ENCODE peak calls at places on chromosomes 7 and 10, in four cellular contexts. One of them, this sample, is unnamed.

GRCh38 chr10:4677296-4678021 is 148.5 kb upstream of the AKR1E2 start:
- DNase-seq in CD8-positive, alpha-beta memory T cell: no peak
- DNase-seq in lower lobe of right lung: no peak
- DNase-seq in HCT116: no peak
- DNase-seq in this sample: no peak

GRCh38 chr10:94983555-94983954 is 45.1 kb downstream of the CYP2C9 start:
- DNase-seq in CD8-positive, alpha-beta memory T cell: no peak
- DNase-seq in lower lobe of right lung: no peak
- DNase-seq in HCT116: no peak
- DNase-seq in this sample: no peak

GRCh38 chr7:142300689-142301088 is 42.8 kb upstream of the PRSS58 start:
- DNase-seq in CD8-positive, alpha-beta memory T cell: peak; percentile 27
- DNase-seq in lower lobe of right lung: no peak
- DNase-seq in HCT116: peak; percentile 28
- DNase-seq in this sample: peak; percentile 23

GRCh38 chr10:102628451-102628911 is 15.8 kb upstream of the TRIM8 start:
- DNase-seq in CD8-positive, alpha-beta memory T cell: no peak
- DNase-seq in lower lobe of right lung: peak; percentile 69
- DNase-seq in HCT116: no peak
- DNase-seq in this sample: no peak

GRCh38 chr10:128150045-128150493 is 23.8 kb upstream of the MKI67 start:
- DNase-seq in CD8-positive, alpha-beta memory T cell: peak; percentile 81
- DNase-seq in lower lobe of right lung: peak; percentile 78
- DNase-seq in HCT116: peak; percentile 53
- DNase-seq in this sample: peak; percentile 82

GRCh38 chr10:109952526-109952925 is 29.2 kb upstream of the XPNPEP1 start:
- DNase-seq in CD8-positive, alpha-beta memory T cell: no peak
- DNase-seq in lower lobe of right lung: no peak
- DNase-seq in HCT116: no peak
- DNase-seq in this sample: no peak

GRCh38 chr10:24118246-24118645 is 90.7 kb upstream of the KIAA1217 start:
- DNase-seq in CD8-positive, alpha-beta memory T cell: no peak
- DNase-seq in lower lobe of right lung: no peak
- DNase-seq in HCT116: no peak
- DNase-seq in this sample: no peak

GRCh38 chr7:47327306-47327697 is 254.6 kb downstream of the TNS3 start:
- DNase-seq in CD8-positive, alpha-beta memory T cell: no peak
- DNase-seq in lower lobe of right lung: no peak
- DNase-seq in HCT116: no peak
- DNase-seq in this sample: no peak

GRCh38 chr10:126063353-126063791 is 167.0 kb downstream of the FANK1 start:
- DNase-seq in CD8-positive, alpha-beta memory T cell: no peak
- DNase-seq in lower lobe of right lung: no peak
- DNase-seq in HCT116: peak; percentile 19
- DNase-seq in this sample: no peak

GRCh38 chr10:124745678-124746077 is 1.5 kb upstream of the FAM53B start:
- DNase-seq in CD8-positive, alpha-beta memory T cell: peak; percentile 49
- DNase-seq in lower lobe of right lung: no peak
- DNase-seq in HCT116: peak; percentile 56
- DNase-seq in this sample: peak; percentile 69

GRCh38 chr7:121275204-121275603 is 53.6 kb upstream of the WNT16 start:
- DNase-seq in CD8-positive, alpha-beta memory T cell: no peak
- DNase-seq in lower lobe of right lung: no peak
- DNase-seq in HCT116: no peak
- DNase-seq in this sample: no peak

GRCh38 chr10:126225672-126226007 is 162.6 kb downstream of the ADAM12 start:
- DNase-seq in CD8-positive, alpha-beta memory T cell: no peak
- DNase-seq in lower lobe of right lung: no peak
- DNase-seq in HCT116: no peak
- DNase-seq in this sample: no peak

GRCh38 chr10:11397980-11398580 is 213.4 kb downstream of the USP6NL start:
- DNase-seq in CD8-positive, alpha-beta memory T cell: no peak
- DNase-seq in lower lobe of right lung: no peak
- DNase-seq in HCT116: no peak
- DNase-seq in this sample: no peak

GRCh38 chr10:11437391-11438241 is 173.8 kb downstream of the USP6NL start:
- DNase-seq in CD8-positive, alpha-beta memory T cell: no peak
- DNase-seq in lower lobe of right lung: no peak
- DNase-seq in HCT116: no peak
- DNase-seq in this sample: no peak

GRCh38 chr7:95843286-95843685 is 70.9 kb downstream of the DYNC1I1 start:
- DNase-seq in CD8-positive, alpha-beta memory T cell: no peak
- DNase-seq in lower lobe of right lung: no peak
- DNase-seq in HCT116: no peak
- DNase-seq in this sample: no peak

GRCh38 chr7:150631866-150632864 is at the start of gene GIMAP6:
- DNase-seq in CD8-positive, alpha-beta memory T cell: peak; percentile 58
- DNase-seq in lower lobe of right lung: no peak
- DNase-seq in HCT116: no peak
- DNase-seq in this sample: peak; percentile 51

GRCh38 chr7:6022671-6023070 is 8.5 kb upstream of the ANKRD61 start:
- DNase-seq in CD8-positive, alpha-beta memory T cell: no peak
- DNase-seq in lower lobe of right lung: no peak
- DNase-seq in HCT116: no peak
- DNase-seq in this sample: no peak

GRCh38 chr7:25305831-25306230 is 77.5 kb upstream of the NPVF start:
- DNase-seq in CD8-positive, alpha-beta memory T cell: no peak
- DNase-seq in lower lobe of right lung: no peak
- DNase-seq in HCT116: no peak
- DNase-seq in this sample: no peak

GRCh38 chr7:105587899-105588690 is 6.8 kb upstream of the EFCAB10 start:
- DNase-seq in CD8-positive, alpha-beta memory T cell: no peak
- DNase-seq in lower lobe of right lung: no peak
- DNase-seq in HCT116: no peak
- DNase-seq in this sample: no peak

GRCh38 chr10:71031601-71032000 is 143.2 kb upstream of the PCBD1 start:
- DNase-seq in CD8-positive, alpha-beta memory T cell: no peak
- DNase-seq in lower lobe of right lung: no peak
- DNase-seq in HCT116: no peak
- DNase-seq in this sample: no peak

GRCh38 chr10:88848499-88848898 is 3.1 kb downstream of the ANKRD22 start:
- DNase-seq in CD8-positive, alpha-beta memory T cell: no peak
- DNase-seq in lower lobe of right lung: no peak
- DNase-seq in HCT116: peak; percentile 18
- DNase-seq in this sample: no peak

GRCh38 chr10:70594161-70594560 is 8.4 kb downstream of the PRF1 start:
- DNase-seq in CD8-positive, alpha-beta memory T cell: no peak
- DNase-seq in lower lobe of right lung: no peak
- DNase-seq in HCT116: no peak
- DNase-seq in this sample: no peak

GRCh38 chr10:79018591-79019011 is 50.2 kb upstream of the ZMIZ1 start:
- DNase-seq in CD8-positive, alpha-beta memory T cell: no peak
- DNase-seq in lower lobe of right lung: peak; percentile 40
- DNase-seq in HCT116: no peak
- DNase-seq in this sample: no peak

GRCh38 chr7:17342726-17343125 is 44.3 kb downstream of the AHR start:
- DNase-seq in CD8-positive, alpha-beta memory T cell: no peak
- DNase-seq in lower lobe of right lung: no peak
- DNase-seq in HCT116: no peak
- DNase-seq in this sample: no peak

GRCh38 chr10:114715171-114715670 is 57.1 kb upstream of the ABLIM1 start:
- DNase-seq in CD8-positive, alpha-beta memory T cell: no peak
- DNase-seq in lower lobe of right lung: no peak
- DNase-seq in HCT116: no peak
- DNase-seq in this sample: no peak

GRCh38 chr10:114714281-114714741 is 56.2 kb upstream of the ABLIM1 start:
- DNase-seq in CD8-positive, alpha-beta memory T cell: no peak
- DNase-seq in lower lobe of right lung: no peak
- DNase-seq in HCT116: no peak
- DNase-seq in this sample: no peak

GRCh38 chr10:114718386-114718785 is 60.3 kb upstream of the ABLIM1 start:
- DNase-seq in CD8-positive, alpha-beta memory T cell: no peak
- DNase-seq in lower lobe of right lung: no peak
- DNase-seq in HCT116: no peak
- DNase-seq in this sample: no peak

GRCh38 chr10:114719311-114719710 is 61.2 kb upstream of the ABLIM1 start:
- DNase-seq in CD8-positive, alpha-beta memory T cell: no peak
- DNase-seq in lower lobe of right lung: no peak
- DNase-seq in HCT116: no peak
- DNase-seq in this sample: no peak

DNA sequence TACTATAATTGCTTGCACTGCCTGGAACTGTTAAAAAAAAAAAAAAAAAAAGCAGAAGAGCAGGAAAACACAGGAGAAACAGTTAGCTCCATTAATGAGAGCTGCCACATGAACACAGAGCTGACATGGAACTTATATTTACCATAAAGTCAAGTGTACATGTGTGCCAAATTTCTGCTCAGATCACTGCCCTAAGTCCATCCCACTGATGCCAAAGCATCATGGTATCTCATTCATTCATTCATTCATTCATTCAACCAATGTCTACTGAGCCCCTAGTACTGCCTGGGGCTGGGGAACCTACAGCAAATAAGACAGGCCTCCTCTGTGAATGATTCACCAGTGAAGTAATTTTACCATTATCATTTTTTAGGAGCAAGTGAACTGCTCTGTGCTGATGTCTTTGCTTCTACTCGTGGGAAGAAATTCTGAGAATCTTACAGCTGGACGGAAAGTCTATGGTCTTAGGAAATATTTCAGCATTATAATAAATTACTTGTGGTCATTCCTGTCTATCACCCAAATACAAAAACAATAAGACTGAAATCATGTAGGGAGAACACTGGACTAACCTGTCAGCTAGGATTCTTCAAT is 58.8 kb upstream of the ABLIM1 start:
- DNase-seq in CD8-positive, alpha-beta memory T cell: no peak
- DNase-seq in lower lobe of right lung: no peak
- DNase-seq in HCT116: no peak
- DNase-seq in this sample: no peak
- H3K4me3 ChIP-seq in CD8-positive, alpha-beta memory T cell: no peak overlapping the region
- H3K4me3 ChIP-seq in lower lobe of right lung: no peak overlapping the region
- H3K4me3 ChIP-seq in HCT116: no peak overlapping the region
- H3K4me3 ChIP-seq in this sample: no peak overlapping the region

GRCh38 chr10:37826806-37827205 is 30.6 kb downstream of the ZNF248 start:
- DNase-seq in CD8-positive, alpha-beta memory T cell: no peak
- DNase-seq in lower lobe of right lung: no peak
- DNase-seq in HCT116: no peak
- DNase-seq in this sample: no peak

GRCh38 chr10:37831495-37832333 is 25.7 kb downstream of the ZNF248 start:
- DNase-seq in CD8-positive, alpha-beta memory T cell: no peak
- DNase-seq in lower lobe of right lung: no peak
- DNase-seq in HCT116: no peak
- DNase-seq in this sample: no peak
- H3K9me3 ChIP-seq in CD8-positive, alpha-beta memory T cell: peaks cover 42% of the 10 kb centered on the region
- H3K9me3 ChIP-seq in lower lobe of right lung: peaks cover 66% of the 10 kb centered on the region
- H3K9me3 ChIP-seq in HCT116: peaks cover 12% of the 10 kb centered on the region
- H3K9me3 ChIP-seq in this sample: peaks cover 31% of the 10 kb centered on the region

GRCh38 chr7:116871061-116871700 is 8.8 kb downstream of the CAPZA2 start:
- DNase-seq in CD8-positive, alpha-beta memory T cell: no peak
- DNase-seq in lower lobe of right lung: no peak
- DNase-seq in HCT116: no peak
- DNase-seq in this sample: no peak
- H3K4me1 ChIP-seq in CD8-positive, alpha-beta memory T cell: peaks cover 65% of the 10 kb centered on the region
- H3K4me1 ChIP-seq in lower lobe of right lung: peaks cover 95% of the 10 kb centered on the region
- H3K4me1 ChIP-seq in HCT116: no peaks in the 10 kb centered on the region
- H3K4me1 ChIP-seq in this sample: peaks cover 85% of the 10 kb centered on the region

DNA sequence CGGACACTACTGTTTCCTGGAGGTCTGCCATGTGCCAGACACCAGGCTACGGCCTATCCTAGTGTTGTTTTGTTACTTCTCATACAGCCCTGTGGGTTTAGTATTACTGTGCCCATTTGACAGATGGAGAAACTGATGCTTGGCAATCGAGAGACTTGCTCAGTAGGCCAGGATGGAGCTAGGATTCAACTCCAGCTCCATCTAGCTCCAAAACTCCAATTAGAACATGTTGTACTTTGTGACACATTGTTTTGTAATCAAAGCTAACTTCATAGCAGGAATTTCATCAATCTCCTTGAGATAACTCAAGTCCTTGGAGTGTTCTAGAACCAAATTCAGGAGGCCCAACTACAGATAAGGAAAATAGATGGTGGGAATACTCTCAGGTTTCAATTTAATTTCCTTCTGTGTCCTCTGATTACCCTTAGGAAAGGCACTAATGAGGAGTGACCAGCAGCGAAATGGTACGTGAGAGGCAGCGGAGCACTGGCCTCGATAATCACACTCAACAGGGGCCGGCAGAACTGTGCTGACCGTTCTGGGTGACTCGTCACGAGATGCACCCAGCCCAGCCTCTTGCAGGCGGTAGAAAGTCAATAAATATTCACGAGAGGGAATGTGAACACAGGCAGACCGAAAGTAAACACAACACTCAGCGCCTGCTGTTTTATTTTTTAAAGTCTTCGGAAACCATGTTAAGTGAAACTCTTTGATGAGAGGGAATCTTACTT is 269.6 kb upstream of the NEBL start:
- DNase-seq in CD8-positive, alpha-beta memory T cell: no peak
- DNase-seq in lower lobe of right lung: peak; percentile 83
- DNase-seq in HCT116: no peak
- DNase-seq in this sample: no peak
- H3K4me3 ChIP-seq in CD8-positive, alpha-beta memory T cell: no peak overlapping the region
- H3K4me3 ChIP-seq in lower lobe of right lung: peak overlapping the region; percentile 17
- H3K4me3 ChIP-seq in HCT116: no peak overlapping the region
- H3K4me3 ChIP-seq in this sample: no peak overlapping the region

DNA sequence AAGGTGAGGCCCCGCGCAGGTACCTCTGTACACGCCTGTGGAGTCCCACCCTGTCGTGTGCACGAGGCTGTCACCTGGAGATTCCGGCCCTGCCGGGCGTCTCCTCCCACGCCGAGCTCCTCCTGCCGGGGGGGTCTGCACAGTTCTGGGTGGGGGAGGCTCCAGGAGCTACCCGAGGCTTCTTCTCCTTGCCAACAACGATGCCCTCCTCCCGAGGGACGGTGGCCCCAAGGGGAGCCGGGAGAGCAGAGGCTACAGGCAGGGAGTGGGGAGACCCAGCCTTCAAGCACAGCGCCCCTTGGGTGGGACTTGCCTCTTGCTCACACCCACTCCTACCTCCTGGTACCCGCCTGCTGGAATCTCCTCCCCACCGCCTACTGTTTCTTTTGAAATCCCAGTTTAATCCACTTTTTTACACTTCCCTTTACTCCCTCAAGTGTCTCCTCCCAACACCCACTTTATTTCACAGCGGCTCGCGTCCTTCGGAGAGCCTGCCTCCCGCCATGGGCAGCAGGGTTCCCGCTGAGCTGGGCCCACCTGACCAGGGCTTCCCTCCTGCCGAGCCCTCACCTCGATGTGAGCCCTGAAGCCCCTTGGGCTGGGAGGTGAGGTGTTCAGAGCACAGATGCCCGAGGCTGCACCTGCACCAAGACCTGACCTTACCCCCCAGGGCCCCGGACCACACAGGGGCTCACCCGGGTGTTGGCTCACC is 338.1 kb downstream of the DNAJB6 start:
- DNase-seq in CD8-positive, alpha-beta memory T cell: no peak
- DNase-seq in lower lobe of right lung: no peak
- DNase-seq in HCT116: no peak
- DNase-seq in this sample: no peak
- H3K9me3 ChIP-seq in CD8-positive, alpha-beta memory T cell: no peaks in the 10 kb centered on the region
- H3K9me3 ChIP-seq in lower lobe of right lung: no peaks in the 10 kb centered on the region
- H3K9me3 ChIP-seq in HCT116: no peaks in the 10 kb centered on the region
- H3K9me3 ChIP-seq in this sample: no peaks in the 10 kb centered on the region

GRCh38 chr7:29611941-29612527 is 48.4 kb downstream of the PRR15 start:
- DNase-seq in CD8-positive, alpha-beta memory T cell: no peak
- DNase-seq in lower lobe of right lung: no peak
- DNase-seq in HCT116: no peak
- DNase-seq in this sample: no peak
- H3K4me1 ChIP-seq in CD8-positive, alpha-beta memory T cell: no peaks in the 10 kb centered on the region
- H3K4me1 ChIP-seq in lower lobe of right lung: peaks cover 6% of the 10 kb centered on the region
- H3K4me1 ChIP-seq in HCT116: no peaks in the 10 kb centered on the region
- H3K4me1 ChIP-seq in this sample: no peaks in the 10 kb centered on the region

GRCh38 chr10:132418520-132419416 is 21.8 kb downstream of the PWWP2B start:
- DNase-seq in CD8-positive, alpha-beta memory T cell: no peak
- DNase-seq in lower lobe of right lung: peak; percentile 88
- DNase-seq in HCT116: peak; percentile 49
- DNase-seq in this sample: peak; percentile 36
- H3K4me3 ChIP-seq in CD8-positive, alpha-beta memory T cell: no peak overlapping the region
- H3K4me3 ChIP-seq in lower lobe of right lung: no peak overlapping the region
- H3K4me3 ChIP-seq in HCT116: no peak overlapping the region
- H3K4me3 ChIP-seq in this sample: no peak overlapping the region